ENCODE peak calls at places on chromosome 19, in seven cellular contexts. S, J, X, E, V, B and R are unnamed samples.

GRCh38 chr19:3062165-3063105 is at the start of gene TLE5:
- DNase-seq in V (no peak), J (peak), X (no peak), S (peak), E (peak), B (no peak), R (no peak)

GRCh38 chr19:17220207-17220758 is 5.1 kb downstream of the USE1 start:
- DNase-seq in V (no peak), B (peak), J (peak), E (peak), S (peak), X (peak), R (no peak)

GRCh38 chr19:2041686-2042484 is 9.2 kb downstream of the MKNK2 start:
- DNase-seq in J (peak), V (peak), E (peak), X (peak), S (peak), B (peak), R (peak)

GRCh38 chr19:8340341-8341096 is 2.5 kb downstream of the KANK3 start:
- DNase-seq in E (no peak), X (no peak), V (no peak), S (peak), J (peak), B (no peak), R (no peak)

GRCh38 chr19:33418461-33418860 is 45.0 kb downstream of the CEBPG start:
- DNase-seq in X (no peak), B (no peak), J (no peak), V (no peak), E (no peak), S (peak), R (no peak)

GRCh38 chr19:53537523-53538377 is at the start of gene ZNF331:
- DNase-seq in X (peak), S (peak), V (peak), B (peak), J (peak), E (no peak), R (peak)

GRCh38 chr19:45249261-45250033 is 1.6 kb upstream of the MARK4 start:
- DNase-seq in V (no peak), E (no peak), S (peak), B (no peak), J (no peak), X (no peak), R (no peak)

GRCh38 chr19:7013678-7014077 is 7.6 kb downstream of the MBD3L2B start:
- DNase-seq in X (no peak), J (peak), B (no peak), V (no peak), S (peak), E (no peak), R (peak)

GRCh38 chr19:3696660-3696995 is 3.6 kb downstream of the PIP5K1C start:
- DNase-seq in J (no peak), B (no peak), S (peak), X (no peak), E (no peak), V (no peak), R (no peak)

GRCh38 chr19:38617283-38617763 is 430 bp downstream of the MAP4K1 start:
- DNase-seq in J (no peak), E (no peak), V (no peak), B (no peak), X (no peak), S (peak), R (no peak)

GRCh38 chr19:11264452-11265176 is 2.3 kb upstream of the DOCK6 start:
- DNase-seq in J (no peak), S (peak), X (peak), V (no peak), B (no peak), E (peak), R (no peak)

GRCh38 chr19:45643927-45644771 is 5.0 kb upstream of the EML2 start:
- DNase-seq in B (no peak), X (no peak), E (no peak), J (no peak), S (no peak), V (no peak), R (no peak)

GRCh38 chr19:11767633-11768133 is 883 bp downstream of the ZNF441 start:
- DNase-seq in E (peak), V (no peak), X (no peak), B (peak), J (peak), S (peak), R (peak)

GRCh38 chr19:55341191-55342043 is 1.7 kb downstream of the KMT5C start:
- DNase-seq in S (peak), V (no peak), X (peak), B (peak), J (peak), E (peak), R (no peak)

GRCh38 chr19:11138659-11139526 is 16.7 kb downstream of the SPC24 start:
- DNase-seq in E (peak), X (peak), J (peak), B (peak), S (peak), V (peak), R (no peak)

GRCh38 chr19:39156230-39156890 is 30.8 kb downstream of the PAK4 start:
- DNase-seq in J (no peak), V (no peak), X (no peak), S (peak), B (peak), E (peak), R (no peak)

GRCh38 chr19:20423381-20424207 is 142.0 kb downstream of the ZNF737 start:
- DNase-seq in J (peak), V (peak), S (peak), B (peak), X (no peak), E (peak), R (peak)

GRCh38 chr19:36605101-36605838 is at the start of gene ZNF382:
- DNase-seq in X (no peak), S (peak), B (peak), J (peak), V (no peak), E (peak), R (peak)

GRCh38 chr19:4878491-4878968 is 11.1 kb upstream of the PLIN3 start:
- DNase-seq in X (no peak), S (no peak), E (no peak), J (no peak), V (no peak), B (no peak), R (no peak)

GRCh38 chr19:2962018-2962670 is 15.2 kb upstream of the TLE6 start:
- DNase-seq in B (peak), X (peak), S (peak), J (peak), E (peak), V (no peak), R (no peak)

GRCh38 chr19:46466536-46467199 is 4.7 kb downstream of the PNMA8A start:
- DNase-seq in B (peak), X (no peak), S (peak), E (no peak), J (peak), V (no peak), R (no peak)

GRCh38 chr19:2607712-2608601 is 94.5 kb downstream of the GNG7 start:
- DNase-seq in J (no peak), V (peak), X (no peak), B (no peak), S (no peak), E (no peak), R (no peak)

GRCh38 chr19:58007285-58007684 is 4.7 kb upstream of the ZNF606 start:
- DNase-seq in X (peak), B (no peak), J (no peak), E (no peak), V (no peak), S (no peak), R (no peak)

GRCh38 chr19:32862173-32862572 is 7.4 kb downstream of the SLC7A9 start:
- DNase-seq in B (no peak), V (no peak), J (no peak), S (no peak), X (no peak), E (no peak), R (no peak)

GRCh38 chr19:38210458-38210987 is 13.5 kb downstream of the DPF1 start:
- DNase-seq in V (no peak), S (no peak), E (no peak), B (peak), J (peak), X (no peak), R (no peak)

GRCh38 chr19:27775395-27775794 is 1437.6 kb downstream of the UQCRFS1 start:
- DNase-seq in S (no peak), E (no peak), J (no peak), B (no peak), X (peak), V (no peak), R (no peak)

GRCh38 chr19:27777242-27777641 is 1435.7 kb downstream of the UQCRFS1 start:
- DNase-seq in S (no peak), E (no peak), V (no peak), X (no peak), B (no peak), J (no peak), R (no peak)

GRCh38 chr19:27776524-27776923 is 1436.4 kb downstream of the UQCRFS1 start:
- DNase-seq in X (no peak), J (no peak), V (no peak), S (no peak), E (no peak), B (no peak), R (no peak)

GRCh38 chr19:27774827-27775226 is 1438.1 kb downstream of the UQCRFS1 start:
- DNase-seq in J (no peak), X (peak), S (no peak), E (no peak), B (no peak), V (no peak), R (no peak)

DNA sequence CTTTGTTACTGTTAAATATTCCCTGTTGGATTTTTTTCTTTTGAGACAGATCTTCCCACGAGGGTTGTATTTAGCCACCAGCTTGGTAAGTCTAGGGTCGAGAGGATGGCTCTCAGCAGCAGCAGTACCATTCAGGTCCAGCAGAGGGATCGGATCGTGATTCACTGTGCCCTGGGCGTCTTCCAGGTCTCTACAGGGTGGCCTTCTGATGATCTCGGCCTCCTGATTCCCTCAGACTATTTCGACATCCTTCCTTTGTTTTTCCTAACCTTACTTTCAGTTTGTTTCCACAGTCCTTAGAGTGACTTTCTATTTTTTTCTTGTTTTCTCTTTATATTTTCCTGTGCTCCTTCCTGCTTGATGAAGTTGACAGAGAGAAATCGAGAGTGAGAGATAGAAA is 1436.9 kb downstream of the UQCRFS1 start:
- DNase-seq in X (peak), V (no peak), S (no peak), B (peak), J (peak), E (no peak), R (no peak)
- TF ChIP-seq CTCF in X (no peak), V (no peak), S (peak), B (no peak), J (peak), E (peak), R (peak)

GRCh38 chr19:30049226-30049625 is 107.2 kb downstream of the URI1 start:
- DNase-seq in V (no peak), X (no peak), J (no peak), S (no peak), E (no peak), B (no peak), R (no peak)

GRCh38 chr19:30047355-30047895 is 105.4 kb downstream of the URI1 start:
- DNase-seq in E (no peak), S (no peak), B (no peak), V (no peak), X (no peak), J (no peak), R (no peak)

GRCh38 chr19:30044273-30045259 is 102.5 kb downstream of the URI1 start:
- DNase-seq in J (no peak), E (no peak), V (no peak), B (no peak), S (no peak), X (no peak), R (no peak)

GRCh38 chr19:30049844-30050667 is 108.0 kb downstream of the URI1 start:
- DNase-seq in B (no peak), V (no peak), X (no peak), E (no peak), J (no peak), S (peak), R (no peak)

DNA sequence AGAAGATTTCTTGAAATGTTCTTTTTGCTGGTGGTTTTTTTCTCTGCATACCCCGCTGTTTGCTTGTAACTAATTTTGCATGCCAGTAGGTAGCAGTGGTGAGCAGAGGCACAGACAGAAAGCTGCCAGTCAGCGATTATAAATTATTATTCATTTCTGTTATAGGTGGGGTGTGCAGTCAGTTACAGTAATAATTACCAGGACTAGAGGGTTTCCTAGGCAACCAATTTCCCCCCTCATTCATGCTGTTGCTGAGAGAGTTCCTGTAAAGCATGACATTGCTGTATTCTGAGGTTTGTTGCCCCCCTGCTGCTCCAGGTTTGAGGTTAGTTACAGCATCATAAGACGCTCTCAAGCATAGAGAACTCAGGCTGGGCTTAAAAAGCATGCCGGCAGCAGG is 104.5 kb downstream of the URI1 start:
- DNase-seq in X (peak), J (no peak), S (no peak), E (no peak), V (no peak), B (peak), R (no peak)
- TF ChIP-seq CTCF in X (peak), J (peak), S (peak), E (peak), V (no peak), B (peak), R (no peak)

GRCh38 chr19:41376998-41377365 is 649 bp downstream of the TMEM91 start:
- DNase-seq in J (no peak), E (no peak), B (no peak), S (no peak), V (no peak), X (no peak), R (no peak)

GRCh38 chr19:41373993-41374392 is 2.3 kb upstream of the TMEM91 start:
- DNase-seq in S (peak), V (peak), B (peak), J (peak), X (no peak), E (no peak), R (no peak)

GRCh38 chr19:41376241-41376997 is at the start of gene TMEM91:
- DNase-seq in B (no peak), J (peak), X (no peak), V (no peak), E (peak), S (peak), R (no peak)

DNA sequence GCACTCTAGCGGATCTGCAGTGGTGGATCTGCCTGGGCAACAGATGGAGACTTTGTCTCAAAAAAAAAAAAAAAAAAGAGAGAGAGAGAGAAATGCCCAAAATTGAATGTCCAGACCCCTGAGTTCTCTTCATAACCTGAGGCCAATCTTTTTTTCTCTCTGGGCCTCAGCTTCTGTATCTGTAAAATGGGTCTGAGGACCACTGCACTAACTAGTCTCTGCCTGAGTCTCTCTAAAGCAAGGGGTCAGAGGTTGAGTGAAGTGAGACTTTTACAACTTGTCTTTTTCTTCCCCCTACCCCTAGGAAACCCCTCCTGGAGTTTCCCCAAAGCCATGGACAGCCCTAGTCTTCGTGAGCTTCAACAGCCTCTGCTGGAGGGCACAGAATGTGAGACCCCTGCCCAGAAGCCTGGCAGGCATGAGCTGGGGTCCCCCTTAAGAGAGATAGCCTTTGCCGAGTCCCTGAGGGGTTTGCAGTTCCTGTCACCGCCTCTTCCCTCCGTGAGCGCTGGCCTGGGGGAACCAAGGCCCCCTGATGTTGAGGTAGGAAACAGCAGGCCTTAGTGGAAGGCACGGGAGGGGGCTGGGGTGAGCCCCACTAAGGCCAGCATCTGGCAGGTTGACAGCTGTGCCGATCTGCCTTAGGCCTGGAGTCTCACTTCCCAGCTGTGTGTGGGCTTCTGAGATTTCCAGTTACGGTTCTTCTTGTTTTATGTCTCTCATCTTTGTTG is 1.8 kb downstream of the TMEM91 start:
- DNase-seq in V (no peak), X (no peak), J (no peak), S (no peak), B (no peak), E (no peak), R (no peak)
- TF ChIP-seq CTCF in V (no peak), X (no peak), J (no peak), S (no peak), B (peak), E (no peak), R (peak)

GRCh38 chr19:29668746-29669609 is 3.7 kb downstream of the PLEKHF1 start:
- DNase-seq in V (no peak), E (no peak), X (no peak), S (peak), J (no peak), B (no peak), R (no peak)
- TF ChIP-seq CTCF in V (no peak), E (no peak), X (peak), S (peak), J (peak), B (peak), R (no peak)

DNA sequence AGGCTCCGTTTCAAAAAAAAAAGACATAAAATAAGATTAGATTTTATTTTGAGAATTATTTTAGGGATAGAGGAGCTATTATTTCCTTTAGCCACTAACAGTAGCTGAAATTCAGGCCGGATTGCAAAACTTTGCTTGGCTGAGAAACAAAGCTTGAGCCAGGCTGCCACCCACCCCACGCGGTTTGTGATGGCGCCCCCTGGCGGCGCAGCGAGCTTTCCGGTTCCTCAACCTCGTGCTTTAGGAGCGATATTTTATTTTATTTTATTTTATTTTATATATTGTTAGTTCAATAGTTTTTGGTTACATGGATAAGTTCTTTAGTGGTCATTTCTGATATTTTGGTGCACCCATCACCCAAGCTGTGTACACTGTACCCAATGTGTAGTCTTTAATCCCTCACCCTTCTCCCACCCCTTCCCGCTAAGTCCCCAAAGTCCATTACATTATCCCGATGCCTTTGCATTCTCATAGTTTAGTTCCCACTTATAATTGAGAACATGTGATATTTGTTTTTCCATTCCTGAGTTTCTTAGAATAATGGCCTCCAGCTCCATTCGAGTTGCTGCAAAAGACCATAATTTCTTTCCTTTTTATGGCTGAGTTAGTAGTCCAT is 19.8 kb upstream of the CEACAM4 start:
- DNase-seq in J (peak), V (no peak), E (no peak), S (no peak), X (peak), B (no peak), R (no peak)
- TF ChIP-seq CTCF in J (peak), V (no peak), E (peak), S (peak), X (peak), B (no peak), R (peak)

DNA sequence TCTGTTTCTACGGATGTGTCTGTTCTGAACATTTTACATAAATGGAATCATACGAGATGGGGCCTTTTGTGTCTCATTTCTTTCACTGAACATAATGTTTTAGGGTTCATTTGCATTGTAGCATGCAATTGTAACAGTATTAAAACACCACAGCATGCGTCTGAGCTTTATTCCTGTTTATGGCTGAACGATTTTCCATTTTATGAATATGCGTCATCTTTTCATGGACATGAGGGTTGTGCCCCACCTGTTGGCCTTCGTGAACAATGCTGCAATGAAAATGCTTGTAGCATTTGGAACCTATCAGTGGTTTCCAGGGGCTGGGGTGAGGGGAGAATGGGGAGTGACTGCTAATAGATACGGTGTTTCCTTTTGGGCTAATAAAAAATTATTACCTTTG is 5.1 kb downstream of the OR10H1 start:
- DNase-seq in J (no peak), S (peak), X (peak), V (no peak), B (no peak), E (no peak), R (no peak)
- TF ChIP-seq CTCF in J (no peak), S (peak), X (peak), V (no peak), B (no peak), E (no peak), R (no peak)

GRCh38 chr19:49110567-49110966 is 3.6 kb upstream of the LIN7B start:
- DNase-seq in V (no peak), E (no peak), J (peak), S (peak), B (peak), X (no peak), R (no peak)

GRCh38 chr19:49114630-49115363 is 627 bp downstream of the LIN7B start:
- DNase-seq in V (no peak), S (peak), E (peak), B (peak), X (no peak), J (peak), R (no peak)

GRCh38 chr19:49116544-49116943 is 2.4 kb downstream of the LIN7B start:
- DNase-seq in J (no peak), E (no peak), B (no peak), X (no peak), V (no peak), S (peak), R (peak)

GRCh38 chr19:49111218-49111998 is 2.8 kb upstream of the LIN7B start:
- DNase-seq in X (no peak), E (no peak), S (peak), B (no peak), J (no peak), V (no peak), R (no peak)

GRCh38 chr19:49113762-49114629 is at the start of gene LIN7B:
- DNase-seq in E (peak), X (peak), V (no peak), J (peak), B (peak), S (peak), R (no peak)
- TF ChIP-seq CTCF in E (peak), X (peak), V (no peak), J (no peak), B (peak), S (peak), R (peak)

GRCh38 chr19:51020988-51021651 is 1.6 kb upstream of the KLK10 start:
- DNase-seq in X (peak), E (peak), S (peak), J (peak), V (no peak), B (peak), R (peak)
- TF ChIP-seq CTCF in X (peak), E (peak), S (peak), J (peak), V (no peak), B (peak), R (peak)